ENCODE peak calls at places on chromosomes 1 and 21, in six cellular contexts. One of them, this sample, is unnamed.
A peak's percentile ranks its signal among the peaks of the same experiment; 100 is the strongest.

GRCh38 chr1:26582836-26583460 is 53.4 kb downstream of the RPS6KA1 start:
- DNase-seq in sigmoid colon: no peak
- DNase-seq in H1: no peak
- DNase-seq in transverse colon: no peak
- DNase-seq in stomach: no peak
- DNase-seq in spleen: no peak
- DNase-seq in this sample: no peak

GRCh38 chr1:60890664-60891063 is 191.7 kb upstream of the NFIA start:
- DNase-seq in sigmoid colon: no peak
- DNase-seq in H1: no peak
- DNase-seq in transverse colon: no peak
- DNase-seq in stomach: no peak
- DNase-seq in spleen: no peak
- DNase-seq in this sample: no peak

GRCh38 chr1:168371477-168371876 is 90.8 kb downstream of the TBX19 start:
- DNase-seq in sigmoid colon: no peak
- DNase-seq in H1: no peak
- DNase-seq in transverse colon: no peak
- DNase-seq in stomach: no peak
- DNase-seq in spleen: no peak
- DNase-seq in this sample: no peak

GRCh38 chr1:195958131-195958530 is 650.1 kb downstream of the KCNT2 start:
- DNase-seq in sigmoid colon: no peak
- DNase-seq in H1: no peak
- DNase-seq in transverse colon: no peak
- DNase-seq in stomach: no peak
- DNase-seq in spleen: no peak
- DNase-seq in this sample: no peak

GRCh38 chr1:237386362-237387143 is 344.6 kb downstream of the RYR2 start:
- DNase-seq in sigmoid colon: no peak
- DNase-seq in H1: no peak
- DNase-seq in transverse colon: no peak
- DNase-seq in stomach: no peak
- DNase-seq in spleen: no peak
- DNase-seq in this sample: no peak

GRCh38 chr1:86461482-86461881 is 7.2 kb upstream of the CLCA1 start:
- DNase-seq in sigmoid colon: no peak
- DNase-seq in H1: no peak
- DNase-seq in transverse colon: no peak
- DNase-seq in stomach: no peak
- DNase-seq in spleen: no peak
- DNase-seq in this sample: no peak

GRCh38 chr1:231395051-231395995 is 26.8 kb downstream of the EGLN1 start:
- DNase-seq in sigmoid colon: no peak
- DNase-seq in H1: no peak
- DNase-seq in transverse colon: no peak
- DNase-seq in stomach: no peak
- DNase-seq in spleen: no peak
- DNase-seq in this sample: no peak

GRCh38 chr1:48526045-48526714 is 54.2 kb upstream of the SPATA6 start:
- DNase-seq in sigmoid colon: no peak
- DNase-seq in H1: no peak
- DNase-seq in transverse colon: peak; percentile 15
- DNase-seq in stomach: peak; percentile 39
- DNase-seq in spleen: no peak
- DNase-seq in this sample: no peak

GRCh38 chr1:244239261-244239770 is 188.2 kb downstream of the ZBTB18 start:
- DNase-seq in sigmoid colon: no peak
- DNase-seq in H1: no peak
- DNase-seq in transverse colon: no peak
- DNase-seq in stomach: no peak
- DNase-seq in spleen: no peak
- DNase-seq in this sample: no peak

GRCh38 chr1:26358411-26359384 is 4.8 kb upstream of the CRYBG2 start:
- DNase-seq in sigmoid colon: no peak
- DNase-seq in H1: no peak
- DNase-seq in transverse colon: peak; percentile 83
- DNase-seq in stomach: peak; percentile 70
- DNase-seq in spleen: no peak
- DNase-seq in this sample: no peak

GRCh38 chr21:40425981-40426380 is 421.0 kb downstream of the DSCAM start:
- DNase-seq in sigmoid colon: no peak
- DNase-seq in H1: no peak
- DNase-seq in transverse colon: no peak
- DNase-seq in stomach: no peak
- DNase-seq in spleen: no peak
- DNase-seq in this sample: no peak

GRCh38 chr1:152479792-152480595 is 30.6 kb upstream of the LCE5A start:
- DNase-seq in sigmoid colon: no peak
- DNase-seq in H1: peak; percentile 57
- DNase-seq in transverse colon: peak; percentile 64
- DNase-seq in stomach: peak; percentile 54
- DNase-seq in spleen: no peak
- DNase-seq in this sample: no peak

GRCh38 chr1:67566803-67567202 is 118.2 kb upstream of the GADD45A start:
- DNase-seq in sigmoid colon: no peak
- DNase-seq in H1: no peak
- DNase-seq in transverse colon: no peak
- DNase-seq in stomach: no peak
- DNase-seq in spleen: no peak
- DNase-seq in this sample: no peak

GRCh38 chr1:172898866-172899265 is 151.9 kb downstream of the TNFSF18 start:
- DNase-seq in sigmoid colon: no peak
- DNase-seq in H1: no peak
- DNase-seq in transverse colon: no peak
- DNase-seq in stomach: no peak
- DNase-seq in spleen: no peak
- DNase-seq in this sample: no peak

GRCh38 chr1:53512807-53513755 is 53.9 kb downstream of the DMRTB1 start:
- DNase-seq in sigmoid colon: no peak
- DNase-seq in H1: no peak
- DNase-seq in transverse colon: no peak
- DNase-seq in stomach: no peak
- DNase-seq in spleen: no peak
- DNase-seq in this sample: no peak

GRCh38 chr1:224435999-224436398 is 1.4 kb upstream of the WDR26 start:
- DNase-seq in sigmoid colon: no peak
- DNase-seq in H1: no peak
- DNase-seq in transverse colon: no peak
- DNase-seq in stomach: no peak
- DNase-seq in spleen: no peak
- DNase-seq in this sample: no peak

GRCh38 chr1:154398678-154399077 is 6.5 kb upstream of the IL6R start:
- DNase-seq in sigmoid colon: peak; percentile 18
- DNase-seq in H1: no peak
- DNase-seq in transverse colon: no peak
- DNase-seq in stomach: no peak
- DNase-seq in spleen: no peak
- DNase-seq in this sample: no peak

GRCh38 chr1:93670141-93670540 is 11.5 kb downstream of the BCAR3 start:
- DNase-seq in sigmoid colon: peak; percentile 84
- DNase-seq in H1: no peak
- DNase-seq in transverse colon: no peak
- DNase-seq in stomach: peak; percentile 52
- DNase-seq in spleen: no peak
- DNase-seq in this sample: no peak

GRCh38 chr1:227945891-227946623 is 1.7 kb downstream of the WNT9A start:
- DNase-seq in sigmoid colon: peak; percentile 91
- DNase-seq in H1: no peak
- DNase-seq in transverse colon: peak; percentile 79
- DNase-seq in stomach: peak; percentile 86
- DNase-seq in spleen: peak; percentile 88
- DNase-seq in this sample: peak; percentile 82

GRCh38 chr1:196387766-196388165 is 220.5 kb downstream of the KCNT2 start:
- DNase-seq in sigmoid colon: no peak
- DNase-seq in H1: no peak
- DNase-seq in transverse colon: no peak
- DNase-seq in stomach: no peak
- DNase-seq in spleen: no peak
- DNase-seq in this sample: no peak

GRCh38 chr1:154193821-154194220 is 1.9 kb upstream of the TPM3 start:
- DNase-seq in sigmoid colon: no peak
- DNase-seq in H1: no peak
- DNase-seq in transverse colon: no peak
- DNase-seq in stomach: peak; percentile 46
- DNase-seq in spleen: no peak
- DNase-seq in this sample: peak; percentile 75

GRCh38 chr1:46176211-46176865 is at the start of gene P3R3URF:
- DNase-seq in sigmoid colon: no peak
- DNase-seq in H1: no peak
- DNase-seq in transverse colon: no peak
- DNase-seq in stomach: no peak
- DNase-seq in spleen: no peak
- DNase-seq in this sample: no peak

GRCh38 chr1:114669562-114670082 is at the start of gene DENND2C:
- DNase-seq in sigmoid colon: no peak
- DNase-seq in H1: no peak
- DNase-seq in transverse colon: no peak
- DNase-seq in stomach: no peak
- DNase-seq in spleen: no peak
- DNase-seq in this sample: no peak

GRCh38 chr1:175294179-175294756 is 101.7 kb upstream of the KIAA0040 start:
- DNase-seq in sigmoid colon: no peak
- DNase-seq in H1: no peak
- DNase-seq in transverse colon: no peak
- DNase-seq in stomach: no peak
- DNase-seq in spleen: no peak
- DNase-seq in this sample: no peak

DNA sequence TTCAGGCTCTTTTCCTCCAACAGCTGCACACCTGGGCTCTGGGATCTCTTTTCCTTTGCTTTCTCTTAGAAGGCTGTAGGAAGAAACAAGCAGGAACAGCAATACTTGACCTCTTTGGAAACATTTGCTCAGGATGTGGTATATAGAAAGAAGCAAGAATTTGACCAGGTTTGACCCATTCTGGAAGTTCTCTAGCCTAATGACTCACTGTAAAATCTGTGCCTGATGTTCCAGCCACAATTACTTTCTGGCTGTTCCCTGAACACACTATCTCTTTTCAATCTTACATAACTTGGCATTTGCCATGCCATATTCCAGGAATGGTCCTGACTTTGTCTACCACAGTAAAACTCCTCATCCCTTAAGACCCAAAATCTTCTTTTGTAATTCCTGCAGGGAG is 419.9 kb upstream of the DAB1 start:
- DNase-seq in sigmoid colon: no peak
- DNase-seq in H1: no peak
- DNase-seq in transverse colon: no peak
- DNase-seq in stomach: no peak
- DNase-seq in spleen: no peak
- DNase-seq in this sample: no peak
- TF ChIP-seq CTCF in sigmoid colon: no peak
- TF ChIP-seq CTCF in H1: no peak
- TF ChIP-seq CTCF in transverse colon: no peak
- TF ChIP-seq CTCF in stomach: no peak
- TF ChIP-seq CTCF in spleen: no peak
- TF ChIP-seq CTCF in this sample: no peak

DNA sequence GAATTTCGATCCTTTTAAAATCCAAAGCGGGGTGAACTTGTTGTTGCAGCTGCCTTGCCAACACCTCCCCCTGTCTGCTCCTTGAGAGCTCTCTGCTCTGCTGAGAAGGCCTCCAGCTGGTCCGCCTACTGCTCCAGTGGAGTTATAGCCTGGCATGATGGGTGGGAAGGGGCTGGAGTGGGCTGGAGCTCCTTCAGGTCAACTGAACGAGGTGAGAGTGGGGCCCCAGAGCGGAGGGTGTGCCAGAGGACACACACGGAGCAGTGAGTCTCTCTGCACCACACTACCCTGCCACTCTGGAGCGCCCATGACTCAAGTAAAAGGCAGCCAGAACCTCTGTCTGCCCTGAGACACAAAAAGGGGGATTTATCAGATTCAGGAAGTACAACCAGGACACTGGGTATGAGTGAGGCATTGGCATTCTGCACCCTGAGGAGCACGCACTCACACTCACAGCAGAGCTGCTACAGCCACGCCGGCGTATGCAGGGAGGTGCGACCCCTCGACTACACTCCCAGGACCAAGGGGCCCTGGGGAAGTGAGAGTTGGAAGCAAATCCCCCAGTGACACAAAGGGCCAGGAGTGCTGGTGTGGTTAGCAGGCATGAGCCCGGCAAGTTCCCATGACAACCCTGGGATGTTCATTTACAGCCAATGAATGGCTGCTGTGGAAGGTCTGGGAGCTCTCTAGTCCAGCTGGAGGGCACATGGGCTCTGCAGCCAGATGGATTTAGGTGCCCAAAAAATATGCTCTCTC is 28.0 kb upstream of the EVA1B start:
- DNase-seq in sigmoid colon: no peak
- DNase-seq in H1: no peak
- DNase-seq in transverse colon: no peak
- DNase-seq in stomach: no peak
- DNase-seq in spleen: peak; percentile 75
- DNase-seq in this sample: no peak
- TF ChIP-seq POLR2AphosphoS5 in sigmoid colon: no peak
- TF ChIP-seq POLR2AphosphoS5 in H1: no peak
- TF ChIP-seq POLR2AphosphoS5 in transverse colon: no peak
- TF ChIP-seq POLR2AphosphoS5 in stomach: no peak
- TF ChIP-seq POLR2AphosphoS5 in spleen: no peak
- TF ChIP-seq POLR2AphosphoS5 in this sample: no peak

DNA sequence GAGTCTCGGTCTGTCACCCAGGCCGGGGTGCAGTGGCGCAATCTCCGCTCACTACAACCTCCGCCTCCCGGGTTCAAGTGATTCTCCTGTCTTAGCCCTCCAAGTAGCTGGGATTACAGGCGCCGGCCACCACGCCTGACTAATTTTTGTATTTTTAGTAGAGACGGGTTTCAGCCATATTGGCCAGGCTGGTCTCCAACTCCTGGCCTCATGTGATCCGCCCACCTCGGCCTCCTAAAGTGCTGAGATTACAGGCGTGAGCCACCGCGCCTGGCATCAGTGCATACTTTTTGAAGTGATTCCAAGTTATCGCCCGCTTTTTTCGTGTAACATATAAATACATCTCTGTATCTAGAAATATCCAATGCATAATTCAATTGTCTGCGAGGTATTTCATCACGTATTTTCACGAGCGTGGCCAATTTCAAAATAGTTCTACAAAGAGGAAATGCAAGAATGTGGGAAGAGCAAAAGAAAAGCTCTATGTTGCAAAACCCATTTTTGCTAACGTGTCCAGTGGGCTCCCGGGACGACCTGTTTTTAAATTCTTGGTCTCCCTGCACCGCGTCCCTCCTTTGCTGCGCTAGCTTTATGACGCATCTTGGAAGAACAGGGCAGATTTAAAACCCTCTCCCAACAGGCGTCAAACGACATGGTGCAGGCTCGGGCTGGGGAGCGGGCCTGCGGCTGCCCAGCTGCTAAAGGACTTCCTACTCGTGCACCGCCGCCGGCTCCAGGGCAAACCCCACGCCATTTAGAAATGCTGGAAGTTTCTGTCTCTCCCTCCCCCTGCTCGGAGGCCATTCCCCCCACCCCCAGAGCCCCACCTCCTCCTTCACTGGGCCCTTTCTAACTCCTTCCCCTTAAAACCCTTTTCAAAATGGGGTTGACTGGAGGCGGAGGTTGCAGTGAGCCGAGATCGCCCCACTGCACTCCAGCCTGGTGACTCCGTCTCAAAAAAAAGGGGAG is 918 bp upstream of the IFNGR2 start:
- DNase-seq in sigmoid colon: peak; percentile 89
- DNase-seq in H1: peak; percentile 64
- DNase-seq in transverse colon: peak; percentile 65
- DNase-seq in stomach: peak; percentile 40
- DNase-seq in spleen: peak; percentile 90
- DNase-seq in this sample: peak; percentile 47
- TF ChIP-seq POLR2A in sigmoid colon: peak; percentile 13
- TF ChIP-seq POLR2A in H1: no peak
- TF ChIP-seq POLR2A in transverse colon: peak; percentile 52
- TF ChIP-seq POLR2A in stomach: no peak
- TF ChIP-seq POLR2A in spleen: no peak
- TF ChIP-seq POLR2A in this sample: peak; percentile 17

GRCh38 chr1:65002508-65003315 is 36.4 kb upstream of the JAK1 start:
- DNase-seq in sigmoid colon: peak; percentile 98
- DNase-seq in H1: peak; percentile 84
- DNase-seq in transverse colon: peak; percentile 78
- DNase-seq in stomach: peak; percentile 77
- DNase-seq in spleen: peak; percentile 91
- DNase-seq in this sample: peak; percentile 91
- TF ChIP-seq CTCF in sigmoid colon: no peak
- TF ChIP-seq CTCF in H1: no peak
- TF ChIP-seq CTCF in transverse colon: no peak
- TF ChIP-seq CTCF in stomach: no peak
- TF ChIP-seq CTCF in spleen: no peak
- TF ChIP-seq CTCF in this sample: no peak